ENCODE peak calls at places on chromosomes 2 and 18, in four cellular contexts. Y is cardiac fibroblast, F is cardiac muscle cell, O is astrocyte of the spinal cord. L is an unnamed sample.

GRCh38 chr18:9120796-9121195 is 15.8 kb upstream of the ANKRD12 start:
- DNase-seq in Y (no peak), F (no peak), O (no peak), L (no peak)

GRCh38 chr2:216355738-216356137 is 16.5 kb downstream of the MARCHF4 start:
- DNase-seq in Y (no peak), F (no peak), O (no peak), L (no peak)

GRCh38 chr2:117832905-117833613 is 18.6 kb downstream of the DDX18 start:
- DNase-seq in Y (peak), F (peak), O (peak), L (peak)

GRCh38 chr18:46756559-46757201 is at the start of gene ST8SIA5:
- DNase-seq in Y (no peak), F (peak), O (no peak), L (no peak)

GRCh38 chr2:8536686-8537571 is 144.9 kb upstream of the ID2 start:
- DNase-seq in Y (peak), F (no peak), O (no peak), L (peak)

GRCh38 chr18:77022556-77022955 is 110.0 kb downstream of the MBP start:
- DNase-seq in Y (no peak), F (no peak), O (no peak), L (no peak)

GRCh38 chr2:144708641-144709040 is 188.7 kb upstream of the ZEB2 start:
- DNase-seq in Y (no peak), F (no peak), O (no peak), L (no peak)

GRCh38 chr2:101307503-101307902 is 998 bp downstream of the RNF149 start:
- DNase-seq in Y (no peak), F (no peak), O (peak), L (no peak)

GRCh38 chr2:226892729-226893128 is 56.9 kb downstream of the RHBDD1 start:
- DNase-seq in Y (peak), F (no peak), O (no peak), L (peak)

GRCh38 chr2:160363961-160364733 is 129.5 kb downstream of the RBMS1 start:
- DNase-seq in Y (no peak), F (no peak), O (no peak), L (peak)

GRCh38 chr2:140085674-140086073 is 1305.5 kb upstream of the NXPH2 start:
- DNase-seq in Y (peak), F (no peak), O (peak), L (peak)
- TF ChIP-seq CTCF in Y (no peak), F (peak), O (peak), L (peak)

GRCh38 chr18:48670751-48671560 is 132.1 kb downstream of the CTIF start:
- DNase-seq in Y (no peak), F (no peak), O (no peak), L (no peak)
- H3K4me3 ChIP-seq in Y (no peak), F (no peak), O (no peak), L (no peak)

DNA sequence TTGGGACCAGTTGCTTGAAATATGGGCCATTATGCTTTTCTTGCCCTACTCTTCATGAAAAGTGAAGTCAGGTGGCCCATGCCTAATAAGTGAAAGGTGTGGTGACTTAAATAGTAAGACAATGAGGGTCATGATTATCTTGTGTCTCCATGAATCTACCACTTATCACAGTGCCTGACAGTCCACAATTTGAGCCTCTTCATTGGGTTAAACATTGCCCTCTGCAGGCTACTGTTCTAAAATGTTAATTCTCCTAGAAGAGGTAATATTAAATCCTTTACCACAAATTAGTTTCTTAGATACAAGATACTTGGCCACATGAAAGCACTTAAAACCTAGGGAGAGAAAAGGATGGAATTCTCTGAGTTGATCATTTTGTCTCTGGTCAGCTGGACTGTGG is 4.0 kb downstream of the EGR4 start:
- DNase-seq in Y (no peak), F (no peak), O (no peak), L (no peak)
- TF ChIP-seq CTCF in Y (no peak), F (no peak), O (no peak), L (no peak)

GRCh38 chr2:224579411-224579810 is 5.8 kb downstream of the CUL3 start:
- DNase-seq in Y (peak), F (peak), O (peak), L (no peak)
- H3K4me3 ChIP-seq in Y (no peak), F (no peak), O (no peak), L (no peak)

GRCh38 chr2:68900496-68901198 is 29.4 kb upstream of the BMP10 start:
- DNase-seq in Y (no peak), F (no peak), O (no peak), L (no peak)
- TF ChIP-seq CTCF in Y (no peak), F (no peak), O (no peak), L (peak)

DNA sequence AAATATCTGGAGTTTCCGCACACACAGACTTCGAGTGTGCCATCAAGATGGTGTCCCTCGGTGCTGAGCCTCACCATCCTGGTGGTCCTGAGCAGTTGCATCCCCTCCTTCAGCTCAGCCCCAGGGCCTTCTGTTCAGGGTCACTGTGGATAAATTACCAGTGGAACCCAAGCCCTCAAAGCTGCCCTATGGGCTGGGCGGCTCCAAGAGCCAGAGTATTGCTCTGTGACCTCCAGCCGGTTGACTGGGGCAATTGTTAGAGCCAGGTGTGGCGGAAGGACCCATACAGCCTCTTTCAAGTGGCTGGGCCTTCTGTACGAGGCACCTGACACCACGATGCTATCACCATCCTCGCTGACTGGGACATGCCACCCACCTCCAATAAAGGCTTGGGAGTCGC is 215.5 kb downstream of the GBX2 start:
- DNase-seq in Y (no peak), F (no peak), O (no peak), L (no peak)
- H3K4me3 ChIP-seq in Y (no peak), F (no peak), O (no peak), L (no peak)

GRCh38 chr2:219490600-219491130 is 8.0 kb upstream of the GMPPA start:
- DNase-seq in Y (no peak), F (no peak), O (no peak), L (no peak)

GRCh38 chr2:219491278-219491967 is 7.3 kb upstream of the GMPPA start:
- DNase-seq in Y (no peak), F (no peak), O (no peak), L (no peak)

GRCh38 chr2:219488844-219489194 is 9.9 kb upstream of the GMPPA start:
- DNase-seq in Y (no peak), F (no peak), O (no peak), L (no peak)

GRCh38 chr2:219489315-219489714 is 9.4 kb upstream of the GMPPA start:
- DNase-seq in Y (no peak), F (no peak), O (no peak), L (no peak)

GRCh38 chr2:219490186-219490585 is 8.5 kb upstream of the GMPPA start:
- DNase-seq in Y (no peak), F (no peak), O (no peak), L (no peak)
- TF ChIP-seq CTCF in Y (no peak), F (peak), O (peak), L (peak)

DNA sequence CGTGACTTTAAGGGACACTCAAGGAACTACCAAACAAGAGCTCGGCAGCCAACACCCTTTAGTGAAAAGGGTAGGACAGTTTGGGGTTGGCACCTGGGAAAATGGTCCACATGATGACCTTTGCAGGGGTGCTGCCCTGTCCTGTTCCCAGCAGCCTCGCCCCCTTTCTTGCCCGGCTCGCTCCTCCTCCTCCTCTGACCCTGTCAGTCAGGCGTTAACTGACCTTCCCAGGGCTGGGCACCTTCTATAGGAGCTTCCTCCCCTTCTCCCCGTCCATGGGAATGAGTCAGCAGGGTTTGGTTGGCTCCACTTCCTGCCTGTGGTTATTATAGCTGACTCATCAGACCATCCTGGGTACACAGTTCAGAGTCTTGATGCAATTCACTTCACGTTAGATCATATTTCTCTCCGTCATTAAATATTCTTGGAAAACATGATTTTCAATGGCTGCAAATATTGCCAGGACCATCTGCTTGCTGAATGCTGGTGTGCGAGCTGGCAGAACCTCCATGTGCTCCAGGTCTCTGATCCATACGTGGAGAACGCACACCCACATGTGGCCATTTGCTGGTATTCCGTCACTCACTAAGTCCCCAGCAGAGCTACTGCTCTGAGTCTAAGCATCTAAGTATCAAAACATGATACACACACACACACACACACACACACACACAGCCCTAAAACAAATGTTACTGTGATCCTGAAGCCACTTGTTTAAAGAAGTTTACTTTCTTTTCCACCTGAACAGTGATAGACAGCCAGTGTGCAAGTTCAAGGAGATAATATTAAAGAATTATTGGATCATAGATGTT is 185.0 kb downstream of the ANAPC1 start:
- DNase-seq in Y (peak), F (peak), O (peak), L (peak)
- H3K4me3 ChIP-seq in Y (no peak), F (no peak), O (no peak), L (no peak)